ENCODE peak calls at places on chromosomes 6 and 20, in five cellular contexts. U is mesenchymal stem cell, J is IMR-90, L is neuronal stem cell, K is H1. D is an unnamed sample.

GRCh38 chr20:46715292-46715756 is 5.9 kb downstream of the SLC2A10 start:
- DNase-seq in U (peak; percentile 92), J (peak; percentile 80), L (no peak), K (no peak), D (peak; percentile 92)

GRCh38 chr6:16803294-16804006 is 42.2 kb upstream of the ATXN1 start:
- DNase-seq in U (peak; percentile 60), J (peak; percentile 82), L (no peak), K (peak; percentile 74), D (peak; percentile 97)

GRCh38 chr6:57261896-57262295 is 39.8 kb upstream of the RAB23 start:
- DNase-seq in U (peak; percentile 15), J (no peak), L (no peak), K (no peak), D (no peak)

GRCh38 chr6:153958860-153959259 is 80.2 kb upstream of the OPRM1 start:
- DNase-seq in U (no peak), J (no peak), L (no peak), K (no peak), D (no peak)

GRCh38 chr6:146870765-146871164 is 272.0 kb downstream of the ADGB start:
- DNase-seq in U (no peak), J (no peak), L (no peak), K (no peak), D (no peak)

GRCh38 chr20:3190681-3191111 is 13.8 kb downstream of the DDRGK1 start:
- DNase-seq in U (no peak), J (no peak), L (no peak), K (no peak), D (peak; percentile 32)

GRCh38 chr20:43191946-43192847 is 2.5 kb upstream of the PTPRT start:
- DNase-seq in U (no peak), J (no peak), L (no peak), K (peak; percentile 51), D (peak; percentile 65)

GRCh38 chr20:3811421-3812258 is 8.7 kb upstream of the AP5S1 start:
- DNase-seq in U (peak; percentile 99), J (peak; percentile 99), L (no peak), K (no peak), D (no peak)

GRCh38 chr6:123380257-123380656 is 256.5 kb downstream of the TRDN start:
- DNase-seq in U (peak; percentile 51), J (no peak), L (peak; percentile 43), K (peak; percentile 3), D (peak; percentile 50)

GRCh38 chr20:17803765-17804164 is 104.0 kb downstream of the BANF2 start:
- DNase-seq in U (no peak), J (no peak), L (no peak), K (no peak), D (no peak)

GRCh38 chr6:151240861-151241642 is 1.3 kb downstream of the AKAP12 start:
- DNase-seq in U (peak; percentile 82), J (peak; percentile 73), L (peak; percentile 57), K (no peak), D (peak; percentile 71)

GRCh38 chr20:46243707-46244628 is 64.3 kb downstream of the CDH22 start:
- DNase-seq in U (no peak), J (peak; percentile 4), L (no peak), K (no peak), D (peak; percentile 55)

GRCh38 chr6:54722328-54722727 is 124.2 kb upstream of the FAM83B start:
- DNase-seq in U (no peak), J (peak; percentile 3), L (no peak), K (no peak), D (no peak)

GRCh38 chr6:78611097-78611625 is 256.2 kb upstream of the IRAK1BP1 start:
- DNase-seq in U (no peak), J (no peak), L (no peak), K (no peak), D (peak; percentile 18)

GRCh38 chr6:45376310-45377040 is 1.3 kb downstream of the SUPT3H start:
- DNase-seq in U (peak; percentile 59), J (peak; percentile 30), L (no peak), K (no peak), D (peak; percentile 50)

GRCh38 chr20:47921306-47922279 is 136.3 kb upstream of the SULF2 start:
- DNase-seq in U (no peak), J (no peak), L (no peak), K (no peak), D (no peak)

GRCh38 chr6:137043710-137044365 is 927 bp downstream of the IL20RA start:
- DNase-seq in U (peak; percentile 51), J (peak; percentile 28), L (peak; percentile 14), K (no peak), D (peak; percentile 25)

GRCh38 chr6:7974932-7975763 is 64.6 kb upstream of the TXNDC5 start:
- DNase-seq in U (peak; percentile 88), J (peak; percentile 92), L (no peak), K (no peak), D (peak; percentile 64)

GRCh38 chr6:170247178-170247701 is 43.6 kb downstream of the DLL1 start:
- DNase-seq in U (no peak), J (no peak), L (no peak), K (no peak), D (no peak)

GRCh38 chr20:63394069-63394468 is 32.9 kb upstream of the CHRNA4 start:
- DNase-seq in U (no peak), J (no peak), L (no peak), K (peak; percentile 41), D (peak; percentile 42)

GRCh38 chr6:40999498-41000070 is 39.4 kb downstream of the UNC5CL start:
- DNase-seq in U (peak; percentile 58), J (peak; percentile 32), L (no peak), K (peak; percentile 53), D (peak; percentile 96)

GRCh38 chr20:47275548-47275947 is 81.0 kb downstream of the ZMYND8 start:
- DNase-seq in U (no peak), J (no peak), L (no peak), K (no peak), D (no peak)

GRCh38 chr6:150346346-150346745 is 22.5 kb upstream of the IYD start:
- DNase-seq in U (no peak), J (no peak), L (no peak), K (no peak), D (no peak)

GRCh38 chr20:42923348-42923918 is 266.3 kb downstream of the PTPRT start:
- DNase-seq in U (no peak), J (no peak), L (no peak), K (no peak), D (no peak)

GRCh38 chr6:19450651-19451050 is 386.5 kb upstream of the ID4 start:
- DNase-seq in U (no peak), J (no peak), L (no peak), K (no peak), D (no peak)

GRCh38 chr6:4250645-4251044 is 115.3 kb upstream of the ECI2 start:
- DNase-seq in U (no peak), J (no peak), L (no peak), K (no peak), D (no peak)

GRCh38 chr6:137981758-137982157 is 114.7 kb downstream of the TNFAIP3 start:
- DNase-seq in U (no peak), J (no peak), L (no peak), K (no peak), D (no peak)

GRCh38 chr6:158037021-158037420 is 55.4 kb downstream of the SYNJ2 start:
- DNase-seq in U (no peak), J (no peak), L (no peak), K (no peak), D (no peak)

GRCh38 chr20:50724851-50725721 is 6.3 kb upstream of the PARD6B start:
- DNase-seq in U (peak; percentile 99), J (peak; percentile 96), L (peak; percentile 49), K (no peak), D (peak; percentile 75)

GRCh38 chr6:166514196-166514595 is 72.3 kb downstream of the RAMACL start:
- DNase-seq in U (no peak), J (peak; percentile 4), L (no peak), K (no peak), D (peak; percentile 83)

DNA sequence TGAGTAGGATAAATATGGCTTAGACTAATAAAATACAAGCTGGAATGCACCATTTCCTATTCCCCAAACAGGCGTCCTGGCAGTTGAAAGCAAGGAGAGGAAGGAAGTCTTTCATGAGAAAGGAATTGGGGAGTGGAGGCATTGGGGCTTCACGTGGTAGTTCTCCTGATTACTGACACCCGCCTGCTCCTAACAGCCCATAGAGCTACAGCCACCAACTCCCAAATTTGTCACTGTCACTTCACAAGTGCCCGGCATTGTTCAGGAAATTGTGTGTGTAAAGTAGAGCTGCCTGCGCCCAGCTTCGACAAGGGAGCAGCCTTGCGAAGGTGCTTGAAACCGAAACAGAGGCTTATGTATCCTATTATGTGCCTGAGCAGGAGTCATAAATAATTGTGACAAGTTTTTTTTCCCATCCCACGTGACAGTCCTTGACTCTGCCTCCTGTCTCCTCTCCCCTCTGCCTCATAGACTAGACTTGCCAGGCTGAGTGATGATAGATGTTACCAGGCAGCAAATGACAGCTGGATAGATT is 301.7 kb upstream of the ZFP64 start:
- DNase-seq in U (peak; percentile 87), J (peak; percentile 36), L (no peak), K (no peak), D (no peak)
- H2BK15ac ChIP-seq in U (no peak overlapping the region), J (peak overlapping the region; percentile 98), L (no peak overlapping the region), K (no peak overlapping the region), D (no peak overlapping the region)

GRCh38 chr6:100464910-100465700 is at the start of gene SIM1:
- DNase-seq in U (peak; percentile 66), J (peak; percentile 59), L (peak; percentile 88), K (peak; percentile 75), D (peak; percentile 96)

GRCh38 chr6:100462990-100463684 is 1.6 kb downstream of the SIM1 start:
- DNase-seq in U (no peak), J (no peak), L (no peak), K (no peak), D (no peak)

GRCh38 chr6:100464162-100464851 is 414 bp downstream of the SIM1 start:
- DNase-seq in U (no peak), J (no peak), L (peak; percentile 38), K (no peak), D (peak; percentile 55)

GRCh38 chr6:100462396-100462795 is 2.3 kb downstream of the SIM1 start:
- DNase-seq in U (no peak), J (no peak), L (no peak), K (no peak), D (no peak)

GRCh38 chr6:100463685-100464161 is 998 bp downstream of the SIM1 start:
- DNase-seq in U (no peak), J (no peak), L (no peak), K (no peak), D (no peak)
- H3K4me3 ChIP-seq in U (peak overlapping the region; percentile 9), J (no peak overlapping the region), L (no peak overlapping the region), K (peak overlapping the region; percentile 56), D (no peak overlapping the region)

DNA sequence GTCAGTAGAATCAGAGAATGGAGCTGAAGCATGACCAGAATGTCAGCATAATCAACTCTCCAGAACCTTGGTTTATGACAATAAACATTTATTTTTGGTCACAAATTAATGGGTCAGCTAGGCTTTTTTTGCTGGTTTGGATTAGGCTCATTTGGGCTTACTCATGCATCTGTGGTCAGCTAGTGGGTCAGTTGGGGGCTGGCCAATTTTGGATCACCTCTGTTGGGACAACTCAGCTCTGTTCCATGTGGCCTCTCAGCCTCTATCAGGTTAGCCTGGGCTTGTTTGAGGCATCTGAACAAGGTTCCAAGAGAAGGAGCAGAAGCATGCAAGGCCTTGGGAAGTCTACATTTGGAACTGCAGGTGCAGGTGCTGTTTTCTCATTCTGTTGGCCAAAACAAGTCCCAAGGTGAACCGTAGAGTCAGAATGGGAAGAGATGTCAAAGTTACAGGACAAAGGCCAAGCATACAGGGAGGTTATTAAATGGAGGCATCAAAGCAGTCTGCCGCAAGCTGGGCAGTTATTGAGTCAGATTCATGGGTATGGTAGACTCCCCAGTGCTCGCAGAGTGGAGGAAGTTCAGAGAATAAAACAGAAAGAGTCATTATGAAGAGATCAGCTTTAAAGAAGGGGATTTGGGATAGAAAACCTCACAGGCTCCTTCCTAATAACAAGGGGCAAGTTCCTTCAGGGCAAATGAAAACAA is 173.0 kb downstream of the PLCB4 start:
- DNase-seq in U (no peak), J (peak; percentile 45), L (no peak), K (no peak), D (no peak)
- H2BK15ac ChIP-seq in U (no peak overlapping the region), J (no peak overlapping the region), L (no peak overlapping the region), K (no peak overlapping the region), D (no peak overlapping the region)

GRCh38 chr20:34337544-34337943 is 25.5 kb upstream of the ITCH start:
- DNase-seq in U (no peak), J (no peak), L (no peak), K (no peak), D (no peak)
- H3K4me3 ChIP-seq in U (no peak overlapping the region), J (no peak overlapping the region), L (no peak overlapping the region), K (no peak overlapping the region), D (no peak overlapping the region)

D was measured in mesendoderm.